ENCODE peak calls at places on chromosome 3, in four cellular contexts. O, K, I and R are unnamed samples.

GRCh38 chr3:133475245-133476010 is 75.6 kb downstream of the BFSP2 start:
- DNase-seq in I (no peak), O (no peak), K (no peak), R (no peak)

GRCh38 chr3:30293621-30294240 is 312.7 kb upstream of the TGFBR2 start:
- DNase-seq in K (no peak), O (no peak), I (no peak), R (no peak)

GRCh38 chr3:23294770-23295387 is 91.8 kb downstream of the UBE2E2 start:
- DNase-seq in K (no peak), I (no peak), O (no peak), R (no peak)

GRCh38 chr3:147903037-147903436 is 493.9 kb downstream of the ZIC1 start:
- DNase-seq in O (peak; percentile 26), I (no peak), K (no peak), R (no peak)

GRCh38 chr3:69435274-69436262 is 49.7 kb upstream of the FRMD4B start:
- DNase-seq in I (no peak), K (no peak), O (no peak), R (no peak)

GRCh38 chr3:165642761-165643432 is 194.3 kb downstream of the BCHE start:
- DNase-seq in I (peak; percentile 45), O (no peak), K (no peak), R (peak; percentile 58)

GRCh38 chr3:127488740-127489139 is 101.8 kb downstream of the TPRA1 start:
- DNase-seq in O (no peak), K (no peak), I (no peak), R (no peak)

GRCh38 chr3:120425877-120426276 is 24.9 kb downstream of the FSTL1 start:
- DNase-seq in O (no peak), K (no peak), I (no peak), R (no peak)

GRCh38 chr3:85508659-85509058 is 549.9 kb downstream of the CADM2 start:
- DNase-seq in K (no peak), O (no peak), I (no peak), R (no peak)

GRCh38 chr3:75001330-75001729 is 386.9 kb upstream of the CNTN3 start:
- DNase-seq in I (no peak), O (peak; percentile 37), K (no peak), R (no peak)
- TF ChIP-seq CTCF in I (no peak), O (peak; percentile 69), K (peak; percentile 38), R (no peak)

GRCh38 chr3:139774570-139775302 is 97.0 kb upstream of the NMNAT3 start:
- DNase-seq in O (peak; percentile 50), K (no peak), I (no peak), R (no peak)

GRCh38 chr3:139780603-139781002 is 102.8 kb upstream of the NMNAT3 start:
- DNase-seq in K (no peak), I (no peak), O (no peak), R (no peak)

DNA sequence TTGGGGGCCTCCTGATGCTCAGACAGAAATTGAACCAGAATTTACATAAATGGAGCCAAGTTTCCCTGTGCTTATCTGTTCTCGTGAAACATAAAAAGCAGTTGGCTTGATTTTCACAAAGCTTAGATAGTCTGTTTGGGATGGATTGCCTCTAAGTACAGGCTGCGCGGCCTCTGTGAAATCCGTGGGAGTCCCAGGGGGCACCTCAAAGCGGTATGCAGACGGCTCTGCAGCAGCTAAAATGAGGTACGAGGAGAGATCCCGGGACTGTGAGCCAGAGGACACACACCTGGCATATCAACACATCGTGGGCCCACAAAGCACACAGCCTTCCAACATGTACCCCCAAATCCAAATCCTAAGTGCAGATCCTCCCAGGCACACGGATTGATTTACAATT is 101.1 kb upstream of the NMNAT3 start:
- DNase-seq in I (no peak), O (no peak), K (no peak), R (no peak)
- TF ChIP-seq CTCF in I (no peak), O (no peak), K (no peak), R (no peak)

GRCh38 chr3:196287066-196287404 is 491 bp downstream of the PCYT1A start:
- DNase-seq in O (peak; percentile 45), I (no peak), K (no peak), R (peak; percentile 38)
- TF ChIP-seq CTCF in O (no peak), I (no peak), K (no peak), R (no peak)

DNA sequence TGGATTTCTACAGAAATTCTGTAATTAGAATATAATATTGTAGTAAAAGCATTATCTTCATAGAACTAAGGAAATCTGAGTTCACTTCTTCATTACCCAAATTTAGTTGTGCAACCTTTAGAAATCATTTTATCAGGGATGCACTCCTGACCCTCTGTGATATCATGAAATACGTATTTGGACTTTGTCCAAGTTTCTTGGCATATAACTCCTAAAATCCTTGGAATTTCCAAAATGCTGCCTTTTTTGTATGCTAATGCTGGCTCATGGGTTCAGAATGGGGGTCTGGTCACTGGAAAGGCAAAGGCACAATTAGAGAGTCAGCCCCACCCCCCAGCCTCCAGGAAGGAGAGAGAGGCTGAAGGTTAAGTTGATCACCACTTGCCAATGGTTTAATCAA is 217.4 kb downstream of the TP63 start:
- DNase-seq in K (no peak), I (no peak), O (no peak), R (no peak)
- TF ChIP-seq CTCF in K (no peak), I (no peak), O (no peak), R (no peak)

GRCh38 chr3:172696357-172696756 is 14.5 kb downstream of the NCEH1 start:
- DNase-seq in K (no peak), I (no peak), O (no peak), R (no peak)

GRCh38 chr3:172697558-172697957 is 13.3 kb downstream of the NCEH1 start:
- DNase-seq in O (no peak), K (no peak), I (no peak), R (no peak)

GRCh38 chr3:172699070-172699469 is 11.8 kb downstream of the NCEH1 start:
- DNase-seq in K (no peak), O (no peak), I (no peak), R (no peak)

GRCh38 chr3:172701056-172701455 is 9.8 kb downstream of the NCEH1 start:
- DNase-seq in K (no peak), I (no peak), O (no peak), R (no peak)

GRCh38 chr3:172698650-172699049 is 12.2 kb downstream of the NCEH1 start:
- DNase-seq in I (peak; percentile 58), K (no peak), O (no peak), R (no peak)
- TF ChIP-seq CTCF in I (no peak), K (no peak), O (no peak), R (no peak)

GRCh38 chr3:4665197-4665596 is 172.0 kb downstream of the ITPR1 start:
- DNase-seq in K (no peak), O (no peak), I (no peak), R (no peak)

GRCh38 chr3:4666078-4666477 is 172.9 kb downstream of the ITPR1 start:
- DNase-seq in K (no peak), I (no peak), O (no peak), R (no peak)

GRCh38 chr3:4674216-4674615 is 181.1 kb downstream of the ITPR1 start:
- DNase-seq in K (no peak), I (no peak), O (no peak), R (no peak)

GRCh38 chr3:4672727-4673126 is 179.6 kb downstream of the ITPR1 start:
- DNase-seq in I (no peak), O (no peak), K (no peak), R (no peak)

DNA sequence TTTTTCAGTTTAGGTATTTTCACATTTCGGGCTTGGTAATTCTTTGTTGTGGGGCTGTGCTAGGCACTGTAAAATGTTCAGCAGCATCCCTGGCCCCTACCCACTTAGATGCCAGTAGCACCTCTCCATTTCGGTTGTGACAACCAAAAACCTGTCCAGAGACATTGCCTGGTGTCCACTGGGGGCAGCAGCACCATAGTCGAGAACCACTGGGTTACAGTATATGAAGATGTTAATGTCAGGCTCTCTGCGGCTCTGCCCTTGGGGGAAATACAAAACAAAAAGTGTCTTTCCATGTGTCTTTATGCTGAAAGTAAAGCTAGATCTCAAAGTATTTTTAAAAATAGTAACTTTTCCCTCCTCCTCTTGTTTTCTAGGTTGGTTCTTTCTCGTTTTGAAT is 177.2 kb downstream of the ITPR1 start:
- DNase-seq in O (peak; percentile 69), K (no peak), I (no peak), R (no peak)
- TF ChIP-seq CTCF in O (peak; percentile 70), K (no peak), I (no peak), R (no peak)

DNA sequence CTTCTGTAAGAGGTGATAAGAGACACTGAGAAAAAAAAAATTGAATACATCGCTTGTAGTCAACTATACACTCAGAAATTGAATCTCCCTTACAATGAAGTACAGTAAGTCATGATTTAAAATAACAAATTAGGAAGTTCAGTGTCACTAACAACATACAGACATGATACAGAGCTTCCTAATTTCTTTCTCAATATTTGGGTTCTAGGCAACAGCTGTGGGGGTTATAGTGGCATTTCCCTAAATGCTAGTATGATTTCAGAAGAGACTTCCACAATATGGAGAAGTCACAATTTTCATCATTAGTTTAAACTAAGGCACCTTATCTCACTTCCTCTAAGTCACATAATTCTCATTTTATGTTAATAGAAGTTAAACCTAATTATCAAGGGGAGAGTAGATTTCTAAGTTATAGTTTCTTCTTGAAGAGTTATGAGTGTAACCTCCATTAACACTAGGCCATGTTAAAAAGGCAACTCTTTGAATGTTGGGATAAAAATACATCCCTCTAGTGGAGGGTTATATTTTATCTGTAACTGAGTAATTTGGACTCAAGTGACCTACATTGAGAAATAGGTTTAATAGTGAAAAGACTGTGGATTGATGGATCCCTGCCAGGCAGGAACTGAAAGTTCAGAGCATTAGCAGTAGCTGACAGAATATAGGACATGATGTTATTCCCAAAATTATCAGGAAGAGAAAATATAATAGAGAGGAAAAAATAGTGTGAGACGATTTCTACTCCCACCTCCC is 286.0 kb upstream of the SUCLG2 start:
- DNase-seq in O (peak; percentile 7), I (peak; percentile 51), K (no peak), R (no peak)
- TF ChIP-seq CTCF in O (no peak), I (no peak), K (no peak), R (no peak)

DNA sequence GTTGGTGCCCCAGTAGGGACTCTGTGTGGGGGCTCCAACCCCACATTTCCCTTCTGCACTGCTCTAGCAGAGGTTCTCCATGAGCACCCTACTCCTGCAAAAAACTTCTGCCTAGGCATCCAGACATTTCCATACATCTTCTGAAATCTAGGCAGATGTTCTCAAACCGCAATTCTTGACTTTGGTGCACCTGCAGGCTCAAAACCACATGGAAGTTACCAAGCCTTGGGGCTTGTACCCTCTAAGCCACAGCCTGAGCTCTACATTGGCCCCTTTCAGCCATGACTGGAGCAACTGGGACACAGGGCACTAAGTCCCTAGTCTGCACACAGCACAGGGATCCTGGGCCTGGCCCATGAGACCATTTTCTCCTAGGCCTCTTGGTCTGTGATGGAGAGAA is 66.5 kb upstream of the VGLL3 start:
- DNase-seq in O (no peak), I (no peak), K (no peak), R (no peak)
- TF ChIP-seq CTCF in O (no peak), I (no peak), K (no peak), R (no peak)

GRCh38 chr3:81931265-81931664 is 169.8 kb upstream of the GBE1 start:
- DNase-seq in I (no peak), O (no peak), K (no peak), R (no peak)
- TF ChIP-seq CTCF in I (no peak), O (no peak), K (no peak), R (no peak)

GRCh38 chr3:109696932-109697331 is 359.6 kb upstream of the DPPA4 start:
- DNase-seq in I (no peak), K (no peak), O (peak; percentile 11), R (no peak)
- TF ChIP-seq CTCF in I (no peak), K (no peak), O (peak; percentile 45), R (no peak)